ENCODE peak calls at places on chromosomes 5 and 9, in six cellular contexts. T is K562, C is H1, S is GM12878, J is HCT116, P is HepG2. E is an unnamed sample.

GRCh38 chr5:44663991-44664710 is 144.6 kb upstream of the MRPS30 start:
- DNase-seq in T (no peak), C (no peak), S (no peak), J (no peak), P (no peak), E (no peak)

GRCh38 chr5:176535101-176535654 is 2.0 kb downstream of the RNF44 start:
- DNase-seq in T (no peak), C (no peak), S (peak), J (no peak), P (no peak), E (no peak)

GRCh38 chr5:79235222-79235577 is 731 bp upstream of the JMY start:
- DNase-seq in T (no peak), C (no peak), S (no peak), J (no peak), P (peak), E (no peak)

GRCh38 chr9:106980551-106981101 is 117.7 kb downstream of the ZNF462 start:
- DNase-seq in T (no peak), C (no peak), S (peak), J (no peak), P (no peak), E (no peak)

GRCh38 chr9:2727966-2728613 is 10.8 kb downstream of the KCNV2 start:
- DNase-seq in T (peak), C (no peak), S (peak), J (peak), P (peak), E (peak)

GRCh38 chr5:108728566-108729305 is 19.0 kb upstream of the FER start:
- DNase-seq in T (peak), C (no peak), S (no peak), J (no peak), P (no peak), E (no peak)

GRCh38 chr5:14928661-14929060 is 57.1 kb upstream of the ANKH start:
- DNase-seq in T (no peak), C (no peak), S (no peak), J (no peak), P (no peak), E (no peak)

GRCh38 chr9:75027187-75028107 is 646 bp downstream of the CARNMT1 start:
- DNase-seq in T (peak), C (peak), S (no peak), J (peak), P (peak), E (peak)

GRCh38 chr9:2933165-2934095 is 89.5 kb upstream of the PUM3 start:
- DNase-seq in T (no peak), C (no peak), S (no peak), J (no peak), P (no peak), E (no peak)

GRCh38 chr9:33168941-33169544 is 1.9 kb upstream of the B4GALT1 start:
- DNase-seq in T (no peak), C (no peak), S (no peak), J (no peak), P (no peak), E (no peak)

GRCh38 chr9:122274055-122274454 is 9.4 kb downstream of the MRRF start:
- DNase-seq in T (no peak), C (no peak), S (no peak), J (no peak), P (no peak), E (no peak)

GRCh38 chr5:2756764-2757163 is 5.3 kb upstream of the IRX2 start:
- DNase-seq in T (no peak), C (no peak), S (no peak), J (no peak), P (no peak), E (no peak)

GRCh38 chr9:8694983-8695588 is 895.5 kb upstream of the DMAC1 start:
- DNase-seq in T (no peak), C (no peak), S (no peak), J (no peak), P (no peak), E (no peak)

GRCh38 chr5:23302438-23302837 is 205.0 kb upstream of the PRDM9 start:
- DNase-seq in T (no peak), C (no peak), S (no peak), J (no peak), P (no peak), E (no peak)

GRCh38 chr9:124149992-124150391 is 107.8 kb upstream of the NEK6 start:
- DNase-seq in T (no peak), C (peak), S (no peak), J (no peak), P (no peak), E (no peak)

GRCh38 chr5:42840279-42840678 is 28.6 kb upstream of the SELENOP start:
- DNase-seq in T (no peak), C (no peak), S (no peak), J (no peak), P (peak), E (no peak)

GRCh38 chr5:81247441-81247972 is 14.4 kb downstream of the CKMT2 start:
- DNase-seq in T (no peak), C (no peak), S (no peak), J (peak), P (no peak), E (no peak)

GRCh38 chr5:102561894-102562760 is 63.3 kb upstream of the SLCO6A1 start:
- DNase-seq in T (peak), C (peak), S (no peak), J (peak), P (peak), E (peak)

GRCh38 chr9:94937214-94937903 is 210.9 kb downstream of the AOPEP start:
- DNase-seq in T (peak), C (no peak), S (no peak), J (no peak), P (no peak), E (no peak)

GRCh38 chr5:138092301-138092700 is 8.5 kb downstream of the WNT8A start:
- DNase-seq in T (no peak), C (no peak), S (no peak), J (no peak), P (no peak), E (no peak)

GRCh38 chr9:136309101-136309801 is 5.4 kb upstream of the CCDC187 start:
- DNase-seq in T (no peak), C (no peak), S (peak), J (no peak), P (no peak), E (no peak)

GRCh38 chr9:27088981-27089380 is 20.0 kb upstream of the TEK start:
- DNase-seq in T (no peak), C (no peak), S (no peak), J (no peak), P (no peak), E (no peak)

GRCh38 chr9:76873821-76874220 is 32.1 kb downstream of the PRUNE2 start:
- DNase-seq in T (no peak), C (no peak), S (no peak), J (no peak), P (no peak), E (no peak)

GRCh38 chr5:38870595-38870994 is 24.8 kb downstream of the OSMR start:
- DNase-seq in T (no peak), C (no peak), S (no peak), J (no peak), P (no peak), E (no peak)

GRCh38 chr9:89843591-89843990 is 238.8 kb downstream of the GADD45G start:
- DNase-seq in T (no peak), C (no peak), S (no peak), J (no peak), P (no peak), E (no peak)

GRCh38 chr5:120538644-120539043 is 74.5 kb downstream of the PRR16 start:
- DNase-seq in T (no peak), C (no peak), S (no peak), J (no peak), P (no peak), E (no peak)

GRCh38 chr5:75045071-75045470 is 7.3 kb downstream of the GCNT4 start:
- DNase-seq in T (no peak), C (no peak), S (no peak), J (no peak), P (no peak), E (no peak)

GRCh38 chr9:1941989-1942388 is 73.2 kb upstream of the SMARCA2 start:
- DNase-seq in T (no peak), C (no peak), S (no peak), J (no peak), P (no peak), E (no peak)

GRCh38 chr9:97243606-97244005 is 63.9 kb upstream of the CCDC180 start:
- DNase-seq in T (no peak), C (no peak), S (no peak), J (no peak), P (no peak), E (no peak)

GRCh38 chr9:76687861-76688374 is 76.3 kb upstream of the PCA3 start:
- DNase-seq in T (no peak), C (peak), S (no peak), J (peak), P (no peak), E (no peak)

GRCh38 chr5:56115589-56115988 is 117.5 kb downstream of the ANKRD55 start:
- DNase-seq in T (no peak), C (no peak), S (no peak), J (no peak), P (no peak), E (no peak)

GRCh38 chr9:136354592-136355085 is 8.9 kb downstream of the DNLZ start:
- DNase-seq in T (peak), C (no peak), S (no peak), J (no peak), P (no peak), E (no peak)

GRCh38 chr9:105173836-105174235 is 70.6 kb upstream of the SLC44A1 start:
- DNase-seq in T (no peak), C (no peak), S (no peak), J (no peak), P (no peak), E (no peak)

GRCh38 chr5:110354896-110355295 is 371.6 kb downstream of the TMEM232 start:
- DNase-seq in T (no peak), C (no peak), S (no peak), J (no peak), P (no peak), E (no peak)

DNA sequence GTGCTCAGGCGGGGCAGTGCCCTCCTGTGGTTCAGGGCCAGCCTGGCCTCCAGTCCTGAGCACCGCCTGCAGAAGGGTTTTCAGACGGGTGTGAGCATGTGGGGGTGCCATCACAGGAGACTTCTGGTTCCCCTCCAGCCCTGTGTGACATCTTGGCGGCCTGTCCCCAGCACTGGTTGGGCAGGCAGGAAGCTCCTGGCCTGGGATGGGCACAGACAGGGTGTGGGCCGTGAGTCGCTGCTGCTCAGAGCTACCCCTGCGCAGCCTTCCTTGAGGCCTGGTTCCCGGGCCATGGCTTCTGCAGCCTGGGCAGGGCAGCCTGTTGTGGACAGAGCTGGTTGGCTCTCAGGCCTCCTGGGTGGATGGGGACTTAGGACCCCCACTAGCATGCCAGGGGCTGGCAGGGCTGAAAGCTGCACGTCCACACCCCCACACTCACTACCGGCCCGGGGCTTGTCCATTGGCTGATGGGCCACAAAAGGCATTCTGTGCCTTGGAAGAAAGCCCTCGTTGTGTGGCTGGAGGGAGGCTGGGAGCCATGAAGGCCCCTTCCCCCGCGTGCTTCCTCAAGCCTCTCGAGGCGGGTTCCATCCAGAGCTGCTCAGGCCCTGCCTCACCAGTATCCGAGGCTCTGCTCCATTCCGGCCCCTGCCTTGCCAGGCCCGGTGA is 58.7 kb downstream of the RXRA start:
- DNase-seq in T (no peak), C (no peak), S (no peak), J (no peak), P (no peak), E (no peak)
- TF ChIP-seq ZNF274 in T (no peak), C (no peak), S (no peak), J (no peak), P (no peak), E (no peak)

GRCh38 chr9:133354766-133355165 is 1.5 kb downstream of the SURF1 start:
- DNase-seq in T (no peak), C (no peak), S (no peak), J (no peak), P (no peak), E (no peak)

GRCh38 chr9:133353548-133353947 is 2.7 kb downstream of the SURF1 start:
- DNase-seq in T (no peak), C (no peak), S (no peak), J (no peak), P (no peak), E (no peak)

GRCh38 chr9:133357656-133358055 is 1.3 kb downstream of the SURF2 start:
- DNase-seq in T (no peak), C (no peak), S (no peak), J (no peak), P (no peak), E (no peak)

GRCh38 chr9:133355881-133356357 is 368 bp downstream of the SURF1 start:
- DNase-seq in T (no peak), C (no peak), S (no peak), J (no peak), P (no peak), E (no peak)

DNA sequence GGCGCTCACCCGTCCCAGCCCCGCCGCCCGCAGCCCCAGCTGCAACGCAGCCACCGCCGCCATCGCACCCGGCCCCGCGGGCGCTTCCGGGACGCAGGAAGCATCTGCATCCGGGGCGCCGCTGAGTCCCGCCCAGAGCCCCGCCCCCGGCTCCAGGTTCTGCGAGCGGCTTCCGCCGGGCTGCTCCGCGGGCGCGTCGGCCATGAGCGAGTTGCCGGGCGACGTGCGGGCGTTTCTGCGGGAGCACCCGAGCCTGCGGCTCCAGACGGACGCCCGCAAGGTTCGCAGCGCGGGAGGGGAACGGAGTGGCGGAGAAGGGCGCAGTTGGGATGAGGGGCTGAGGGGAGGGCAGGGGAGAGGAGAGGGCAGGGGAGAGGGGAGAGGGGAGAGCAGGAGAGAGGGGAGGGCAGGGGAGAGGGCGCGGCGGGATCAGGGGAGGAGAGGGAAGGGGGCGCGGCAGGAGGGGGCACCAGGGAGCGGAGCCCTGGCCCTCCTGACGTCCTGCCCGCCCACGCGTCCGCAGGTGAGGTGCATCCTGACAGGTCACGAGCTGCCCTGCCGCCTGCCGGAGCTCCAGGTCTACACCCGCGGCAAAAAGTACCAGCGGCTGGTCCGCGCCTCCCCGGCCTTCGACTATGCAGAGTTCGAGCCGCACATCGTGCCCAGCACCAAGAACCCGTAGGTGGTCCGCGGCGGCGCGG is at the start of the genes SURF1 and SURF2:
- DNase-seq in T (peak), C (peak), S (no peak), J (no peak), P (peak), E (peak)
- H3K9ac ChIP-seq in T (peak), C (peak), S (peak), J (peak), P (peak), E (peak)

DNA sequence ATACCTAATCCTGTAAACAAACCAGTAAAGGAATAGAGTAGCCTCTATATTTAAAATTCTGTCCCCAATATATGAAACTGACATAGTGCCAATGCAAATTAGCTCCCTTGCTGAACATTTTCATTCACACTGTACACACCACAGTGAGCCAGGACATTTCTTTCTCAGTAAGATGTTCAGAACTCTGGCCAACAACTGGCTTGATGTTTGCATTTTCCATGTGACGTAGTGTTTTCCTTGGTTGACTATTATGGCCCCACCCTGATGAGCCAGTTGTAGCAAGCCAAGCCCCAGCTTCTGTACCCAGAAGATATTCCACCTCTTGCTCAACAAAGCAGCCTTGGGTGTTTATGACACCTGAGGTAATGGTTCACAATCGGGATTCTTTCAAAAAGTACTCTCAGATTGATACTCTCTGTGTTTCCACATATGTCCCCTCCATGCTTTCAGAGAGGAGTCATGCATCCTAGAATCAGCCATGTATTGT is 17.7 kb upstream of the ANXA1 start:
- DNase-seq in T (no peak), C (no peak), S (peak), J (no peak), P (no peak), E (no peak)
- TF ChIP-seq YY1 in T (no peak), C (no peak), S (no peak), J (no peak), P (no peak), E (no peak)

GRCh38 chr5:158822099-158822498 is 277.6 kb downstream of the EBF1 start:
- DNase-seq in T (no peak), C (no peak), S (no peak), J (no peak), P (no peak), E (no peak)

GRCh38 chr5:158821321-158821720 is 278.4 kb downstream of the EBF1 start:
- DNase-seq in T (no peak), C (no peak), S (no peak), J (no peak), P (no peak), E (no peak)

GRCh38 chr5:158819095-158819494 is 280.6 kb downstream of the EBF1 start:
- DNase-seq in T (no peak), C (no peak), S (no peak), J (no peak), P (no peak), E (no peak)

GRCh38 chr5:158820891-158821290 is 278.8 kb downstream of the EBF1 start:
- DNase-seq in T (no peak), C (no peak), S (no peak), J (no peak), P (no peak), E (no peak)

GRCh38 chr5:158819840-158820620 is 279.7 kb downstream of the EBF1 start:
- DNase-seq in T (no peak), C (no peak), S (peak), J (no peak), P (no peak), E (no peak)
- TF ChIP-seq ZNF274 in T (no peak), C (no peak), S (no peak), J (no peak), P (no peak), E (no peak)

GRCh38 chr9:134056483-134057310 is 11.1 kb downstream of the BRD3 start:
- DNase-seq in T (no peak), C (no peak), S (no peak), J (no peak), P (no peak), E (no peak)
- H3K9ac ChIP-seq in T (peak), C (no peak), S (no peak), J (no peak), P (peak), E (peak)

E was measured in NT2/D1.